ENCODE peak calls at places on chromosomes 6 and 20, in four cellular contexts. One of them, this sample, is unnamed.

GRCh38 chr20:8492182-8492581 is 360.1 kb downstream of the PLCB1 start:
- DNase-seq in activated gamma-delta T cell treated with Interleukin-2 at 50 U/mL for 16 hours: no peak
- DNase-seq in stomach: no peak
- DNase-seq in stimulated activated CD4-positive, alpha-beta T cell treated with anti-CD3 and anti-CD28 coated beads, Interleukin-4, amount 100 ng/mL, for 24 hours: no peak
- DNase-seq in this sample: no peak

GRCh38 chr6:56692586-56693245 is 50.0 kb upstream of the DST start:
- DNase-seq in activated gamma-delta T cell treated with Interleukin-2 at 50 U/mL for 16 hours: no peak
- DNase-seq in stomach: no peak
- DNase-seq in stimulated activated CD4-positive, alpha-beta T cell treated with anti-CD3 and anti-CD28 coated beads, Interleukin-4, amount 100 ng/mL, for 24 hours: no peak
- DNase-seq in this sample: no peak

GRCh38 chr20:9200620-9201019 is 131.7 kb downstream of the PLCB4 start:
- DNase-seq in activated gamma-delta T cell treated with Interleukin-2 at 50 U/mL for 16 hours: no peak
- DNase-seq in stomach: no peak
- DNase-seq in stimulated activated CD4-positive, alpha-beta T cell treated with anti-CD3 and anti-CD28 coated beads, Interleukin-4, amount 100 ng/mL, for 24 hours: no peak
- DNase-seq in this sample: no peak

GRCh38 chr6:116665464-116665863 is 3.1 kb downstream of the ZUP1 start:
- DNase-seq in activated gamma-delta T cell treated with Interleukin-2 at 50 U/mL for 16 hours: no peak
- DNase-seq in stomach: no peak
- DNase-seq in stimulated activated CD4-positive, alpha-beta T cell treated with anti-CD3 and anti-CD28 coated beads, Interleukin-4, amount 100 ng/mL, for 24 hours: no peak
- DNase-seq in this sample: no peak

GRCh38 chr6:102114402-102114801 is 720.9 kb downstream of the GRIK2 start:
- DNase-seq in activated gamma-delta T cell treated with Interleukin-2 at 50 U/mL for 16 hours: no peak
- DNase-seq in stomach: no peak
- DNase-seq in stimulated activated CD4-positive, alpha-beta T cell treated with anti-CD3 and anti-CD28 coated beads, Interleukin-4, amount 100 ng/mL, for 24 hours: no peak
- DNase-seq in this sample: no peak

GRCh38 chr20:58344741-58345140 is 35.2 kb downstream of the RAB22A start:
- DNase-seq in activated gamma-delta T cell treated with Interleukin-2 at 50 U/mL for 16 hours: no peak
- DNase-seq in stomach: no peak
- DNase-seq in stimulated activated CD4-positive, alpha-beta T cell treated with anti-CD3 and anti-CD28 coated beads, Interleukin-4, amount 100 ng/mL, for 24 hours: no peak
- DNase-seq in this sample: no peak

GRCh38 chr6:76984572-76984971 is 478.7 kb downstream of the HTR1B start:
- DNase-seq in activated gamma-delta T cell treated with Interleukin-2 at 50 U/mL for 16 hours: no peak
- DNase-seq in stomach: no peak
- DNase-seq in stimulated activated CD4-positive, alpha-beta T cell treated with anti-CD3 and anti-CD28 coated beads, Interleukin-4, amount 100 ng/mL, for 24 hours: no peak
- DNase-seq in this sample: no peak

GRCh38 chr6:27604986-27605385 is 132.1 kb upstream of the ZNF184 start:
- DNase-seq in activated gamma-delta T cell treated with Interleukin-2 at 50 U/mL for 16 hours: no peak
- DNase-seq in stomach: no peak
- DNase-seq in stimulated activated CD4-positive, alpha-beta T cell treated with anti-CD3 and anti-CD28 coated beads, Interleukin-4, amount 100 ng/mL, for 24 hours: no peak
- DNase-seq in this sample: no peak

GRCh38 chr6:79601020-79601609 is 30.0 kb upstream of the SH3BGRL2 start:
- DNase-seq in activated gamma-delta T cell treated with Interleukin-2 at 50 U/mL for 16 hours: no peak
- DNase-seq in stomach: no peak
- DNase-seq in stimulated activated CD4-positive, alpha-beta T cell treated with anti-CD3 and anti-CD28 coated beads, Interleukin-4, amount 100 ng/mL, for 24 hours: no peak
- DNase-seq in this sample: no peak

This sample was measured in breast epithelium.